ENCODE peak calls at places on chromosome X, in seven cellular contexts. E, O, K, Q, V, H and P are unnamed samples.

GRCh38 chrX:29024813-29025342 is 437.6 kb downstream of the IL1RAPL1 start:
- DNase-seq in E (no peak), Q (no peak), O (no peak), V (no peak), K (no peak), H (no peak), P (no peak)

GRCh38 chrX:118347131-118347530 is 1.2 kb downstream of the WDR44 start:
- DNase-seq in K (no peak), O (peak; percentile 2), V (no peak), H (no peak), Q (no peak), E (no peak), P (no peak)

GRCh38 chrX:11934089-11934488 is 176.1 kb downstream of the MSL3 start:
- DNase-seq in V (no peak), H (no peak), O (no peak), K (no peak), Q (no peak), E (no peak), P (no peak)

GRCh38 chrX:14039344-14039743 is 9.7 kb upstream of the GEMIN8 start:
- DNase-seq in Q (peak; percentile 66), E (no peak), H (peak; percentile 42), K (no peak), V (peak; percentile 18), O (peak; percentile 28), P (peak; percentile 49)

GRCh38 chrX:32987139-32987538 is 224.2 kb downstream of the DMD start:
- DNase-seq in E (no peak), V (no peak), O (no peak), Q (peak; percentile 88), K (no peak), H (no peak), P (no peak)

GRCh38 chrX:17689971-17690409 is 47.3 kb upstream of the SCML1 start:
- DNase-seq in V (no peak), E (no peak), K (no peak), O (peak; percentile 35), H (peak; percentile 71), Q (peak; percentile 69), P (peak; percentile 41)

GRCh38 chrX:119004920-119005524 is 30.6 kb downstream of the LONRF3 start:
- DNase-seq in Q (peak; percentile 87), K (peak; percentile 55), H (peak; percentile 56), O (peak; percentile 12), V (peak; percentile 28), E (peak; percentile 50), P (peak; percentile 49)

GRCh38 chrX:138519296-138519695 is 192.2 kb downstream of the FGF13 start:
- DNase-seq in V (no peak), H (no peak), E (no peak), O (no peak), K (no peak), Q (peak; percentile 37), P (no peak)

GRCh38 chrX:21738950-21739287 is 19.0 kb downstream of the SMPX start:
- DNase-seq in V (no peak), E (no peak), O (no peak), Q (peak; percentile 47), K (no peak), H (no peak), P (peak; percentile 73)

GRCh38 chrX:50152421-50152820 is 48.4 kb downstream of the AKAP4 start:
- DNase-seq in E (no peak), V (no peak), O (no peak), K (no peak), H (no peak), Q (no peak), P (no peak)

GRCh38 chrX:109886122-109886761 is 116.7 kb upstream of the TMEM164 start:
- DNase-seq in E (no peak), O (peak; percentile 31), H (peak; percentile 24), Q (peak; percentile 71), K (no peak), V (no peak), P (peak; percentile 35)

GRCh38 chrX:41084360-41085104 is 713 bp upstream of the USP9X start:
- DNase-seq in K (peak; percentile 98), E (peak; percentile 95), V (peak; percentile 97), O (peak; percentile 87), Q (peak; percentile 99), H (peak; percentile 99), P (peak; percentile 98)
- H3K36me3 ChIP-seq in K (no peaks in the 10 kb centered on the region), E (no peaks in the 10 kb centered on the region), V (no peaks in the 10 kb centered on the region), O (no peaks in the 10 kb centered on the region), Q (no peaks in the 10 kb centered on the region), H (no peaks in the 10 kb centered on the region), P (peaks cover 21% of the 10 kb centered on the region)

GRCh38 chrX:7068939-7069367 is 78.6 kb upstream of the STS start:
- DNase-seq in E (no peak), K (no peak), O (no peak), Q (peak; percentile 79), V (no peak), H (no peak), P (peak; percentile 41)
- H3K9me3 ChIP-seq in E (no peaks in the 10 kb centered on the region), K (no peaks in the 10 kb centered on the region), O (no peaks in the 10 kb centered on the region), Q (no peaks in the 10 kb centered on the region), V (no peaks in the 10 kb centered on the region), H (no peaks in the 10 kb centered on the region), P (no peaks in the 10 kb centered on the region)

GRCh38 chrX:10135561-10136399 is 21.0 kb upstream of the CLCN4 start:
- DNase-seq in Q (no peak), V (no peak), O (no peak), H (no peak), K (no peak), E (no peak), P (no peak)
- H3K36me3 ChIP-seq in Q (peaks cover 8% of the 10 kb centered on the region), V (no peaks in the 10 kb centered on the region), O (no peaks in the 10 kb centered on the region), H (no peaks in the 10 kb centered on the region), K (no peaks in the 10 kb centered on the region), E (no peaks in the 10 kb centered on the region), P (no peaks in the 10 kb centered on the region)

GRCh38 chrX:1291110-1291740 is 22.6 kb downstream of the CSF2RA start:
- DNase-seq in O (no peak), K (peak; percentile 4), E (no peak), Q (no peak), H (no peak), V (no peak), P (no peak)

GRCh38 chrX:1292581-1293310 is 24.1 kb downstream of the CSF2RA start:
- DNase-seq in O (no peak), K (no peak), V (no peak), H (no peak), Q (no peak), E (no peak), P (no peak)

GRCh38 chrX:1294301-1295067 is 25.9 kb downstream of the CSF2RA start:
- DNase-seq in Q (no peak), E (no peak), K (no peak), O (no peak), H (no peak), V (no peak), P (no peak)

GRCh38 chrX:1283750-1284149 is 15.1 kb downstream of the CSF2RA start:
- DNase-seq in Q (no peak), O (no peak), E (no peak), V (no peak), H (no peak), K (no peak), P (no peak)

GRCh38 chrX:1289535-1289934 is 20.9 kb downstream of the CSF2RA start:
- DNase-seq in H (no peak), E (no peak), V (no peak), Q (no peak), O (no peak), K (no peak), P (no peak)
- H3K9me3 ChIP-seq in H (no peaks in the 10 kb centered on the region), E (no peaks in the 10 kb centered on the region), V (no peaks in the 10 kb centered on the region), Q (no peaks in the 10 kb centered on the region), O (no peaks in the 10 kb centered on the region), K (no peaks in the 10 kb centered on the region), P (no peaks in the 10 kb centered on the region)

DNA sequence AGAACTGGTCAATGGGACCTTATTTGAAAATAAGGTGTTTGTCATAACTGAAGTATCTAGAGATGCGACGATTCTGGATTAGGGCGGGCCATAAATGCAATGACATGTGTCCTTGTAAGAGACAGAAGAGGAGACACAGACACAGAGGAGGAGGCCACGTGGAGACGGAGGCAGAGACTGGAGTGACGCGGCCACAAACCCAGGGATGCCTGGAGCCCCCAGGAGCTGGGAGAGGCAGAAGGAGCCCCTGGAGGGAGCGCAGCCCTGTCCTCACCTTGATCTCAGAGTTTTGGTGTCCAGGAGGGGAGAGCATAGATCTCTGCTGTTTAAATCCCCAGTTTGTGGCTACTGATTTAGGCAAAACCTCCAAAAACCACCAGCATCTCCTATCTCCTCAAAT is 5.0 kb downstream of the GTPBP6 start:
- DNase-seq in H (no peak), K (peak; percentile 33), V (no peak), E (no peak), Q (no peak), O (no peak), P (no peak)
- H3K36me3 ChIP-seq in H (no peaks in the 10 kb centered on the region), K (peaks cover 7% of the 10 kb centered on the region), V (peaks cover 17% of the 10 kb centered on the region), E (peaks cover 5% of the 10 kb centered on the region), Q (peaks cover 48% of the 10 kb centered on the region), O (peaks cover 55% of the 10 kb centered on the region), P (peaks cover 53% of the 10 kb centered on the region)

GRCh38 chrX:100911731-100912130 is 17.0 kb downstream of the XKRX start:
- DNase-seq in K (no peak), E (no peak), H (no peak), O (no peak), V (no peak), Q (no peak), P (no peak)

GRCh38 chrX:100913111-100913510 is 15.6 kb downstream of the XKRX start:
- DNase-seq in E (no peak), Q (no peak), V (no peak), K (no peak), O (no peak), H (no peak), P (no peak)
- H3K9me3 ChIP-seq in E (no peaks in the 10 kb centered on the region), Q (no peaks in the 10 kb centered on the region), V (no peaks in the 10 kb centered on the region), K (no peaks in the 10 kb centered on the region), O (no peaks in the 10 kb centered on the region), H (no peaks in the 10 kb centered on the region), P (no peaks in the 10 kb centered on the region)

DNA sequence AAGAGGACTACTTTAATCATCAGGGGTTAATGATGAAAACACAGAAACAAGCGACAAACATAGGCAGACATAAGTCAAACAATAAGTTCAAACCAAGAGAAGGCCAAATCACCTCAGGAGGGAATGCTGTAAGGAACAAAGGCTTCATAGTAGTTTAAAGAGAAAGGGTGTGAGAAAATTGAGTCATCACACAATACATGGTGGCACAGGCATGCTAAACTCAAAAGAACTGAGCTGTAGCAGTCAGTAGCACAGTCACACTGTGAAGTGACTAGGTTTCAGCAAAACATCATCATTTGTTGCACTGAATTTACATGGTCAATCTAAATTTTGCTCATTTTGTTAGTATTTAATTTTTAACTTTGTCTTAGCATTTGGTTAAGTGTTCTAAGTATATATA is 24.2 kb downstream of the SMC1A start:
- DNase-seq in Q (no peak), O (no peak), E (no peak), K (no peak), H (no peak), V (no peak), P (no peak)
- H3K36me3 ChIP-seq in Q (peaks cover 38% of the 10 kb centered on the region), O (peaks cover 23% of the 10 kb centered on the region), E (no peaks in the 10 kb centered on the region), K (no peaks in the 10 kb centered on the region), H (no peaks in the 10 kb centered on the region), V (no peaks in the 10 kb centered on the region), P (peaks cover 90% of the 10 kb centered on the region)

GRCh38 chrX:73850124-73851013 is 287.4 kb downstream of the CHIC1 start:
- DNase-seq in H (peak; percentile 58), V (no peak), E (no peak), K (no peak), Q (peak; percentile 61), O (peak; percentile 1), P (no peak)
- H3K9me3 ChIP-seq in H (no peaks in the 10 kb centered on the region), V (no peaks in the 10 kb centered on the region), E (no peaks in the 10 kb centered on the region), K (no peaks in the 10 kb centered on the region), Q (no peaks in the 10 kb centered on the region), O (no peaks in the 10 kb centered on the region), P (peaks cover 6% of the 10 kb centered on the region)

GRCh38 chrX:53412441-53412840 is 10.0 kb downstream of the SMC1A start:
- DNase-seq in H (no peak), Q (no peak), O (no peak), V (no peak), K (no peak), E (no peak), P (no peak)
- H3K36me3 ChIP-seq in H (no peaks in the 10 kb centered on the region), Q (peaks cover 42% of the 10 kb centered on the region), O (peaks cover 51% of the 10 kb centered on the region), V (no peaks in the 10 kb centered on the region), K (no peaks in the 10 kb centered on the region), E (no peaks in the 10 kb centered on the region), P (peaks cover 83% of the 10 kb centered on the region)